ENCODE peak calls at places on chromosomes 5 and 9, in seven cellular contexts. J, S, F, A, L, E and U are unnamed samples.

GRCh38 chr9:128787583-128788156 is 617 bp downstream of the TBC1D13 start:
- DNase-seq in J (no peak), S (no peak), F (peak; percentile 22), A (peak; percentile 32), L (peak; percentile 61), E (no peak), U (no peak)

GRCh38 chr9:105346273-105346672 is 101.6 kb upstream of the FSD1L start:
- DNase-seq in J (no peak), S (no peak), F (no peak), A (no peak), L (no peak), E (no peak), U (no peak)

GRCh38 chr5:4374866-4375265 is 765.3 kb upstream of the ADAMTS16 start:
- DNase-seq in J (no peak), S (no peak), F (no peak), A (no peak), L (peak; percentile 70), E (no peak), U (no peak)

GRCh38 chr9:118059520-118060278 is 355.5 kb downstream of the TLR4 start:
- DNase-seq in J (no peak), S (peak; percentile 1), F (no peak), A (peak; percentile 55), L (peak; percentile 32), E (peak; percentile 2), U (no peak)

GRCh38 chr9:133235549-133236222 is 26.6 kb upstream of the OBP2B start:
- DNase-seq in J (no peak), S (no peak), F (no peak), A (no peak), L (no peak), E (no peak), U (no peak)

GRCh38 chr5:64341340-64341739 is 164.5 kb upstream of the RGS7BP start:
- DNase-seq in J (no peak), S (no peak), F (no peak), A (no peak), L (no peak), E (no peak), U (no peak)

GRCh38 chr5:110085826-110086225 is 396.1 kb downstream of the MAN2A1 start:
- DNase-seq in J (no peak), S (no peak), F (no peak), A (no peak), L (no peak), E (no peak), U (no peak)

GRCh38 chr5:56415356-56415765 is 182.2 kb upstream of the ANKRD55 start:
- DNase-seq in J (no peak), S (peak; percentile 86), F (no peak), A (peak; percentile 85), L (peak; percentile 53), E (peak; percentile 25), U (no peak)

GRCh38 chr5:143644751-143645150 is 167.2 kb upstream of the HMHB1 start:
- DNase-seq in J (no peak), S (no peak), F (no peak), A (peak; percentile 96), L (peak; percentile 20), E (no peak), U (no peak)

GRCh38 chr5:103293719-103294118 is 35.2 kb downstream of the MACIR start:
- DNase-seq in J (no peak), S (no peak), F (no peak), A (no peak), L (no peak), E (no peak), U (no peak)

GRCh38 chr5:67058998-67059746 is 137.4 kb downstream of the CD180 start:
- DNase-seq in J (no peak), S (no peak), F (no peak), A (no peak), L (peak; percentile 13), E (no peak), U (peak; percentile 7)

GRCh38 chr9:133472753-133473378 is 6.0 kb downstream of the SLC2A6 start:
- DNase-seq in J (no peak), S (no peak), F (no peak), A (no peak), L (no peak), E (no peak), U (no peak)

GRCh38 chr5:133994297-133994989 is 10.3 kb downstream of the VDAC1 start:
- DNase-seq in J (no peak), S (no peak), F (no peak), A (no peak), L (no peak), E (no peak), U (peak; percentile 6)

DNA sequence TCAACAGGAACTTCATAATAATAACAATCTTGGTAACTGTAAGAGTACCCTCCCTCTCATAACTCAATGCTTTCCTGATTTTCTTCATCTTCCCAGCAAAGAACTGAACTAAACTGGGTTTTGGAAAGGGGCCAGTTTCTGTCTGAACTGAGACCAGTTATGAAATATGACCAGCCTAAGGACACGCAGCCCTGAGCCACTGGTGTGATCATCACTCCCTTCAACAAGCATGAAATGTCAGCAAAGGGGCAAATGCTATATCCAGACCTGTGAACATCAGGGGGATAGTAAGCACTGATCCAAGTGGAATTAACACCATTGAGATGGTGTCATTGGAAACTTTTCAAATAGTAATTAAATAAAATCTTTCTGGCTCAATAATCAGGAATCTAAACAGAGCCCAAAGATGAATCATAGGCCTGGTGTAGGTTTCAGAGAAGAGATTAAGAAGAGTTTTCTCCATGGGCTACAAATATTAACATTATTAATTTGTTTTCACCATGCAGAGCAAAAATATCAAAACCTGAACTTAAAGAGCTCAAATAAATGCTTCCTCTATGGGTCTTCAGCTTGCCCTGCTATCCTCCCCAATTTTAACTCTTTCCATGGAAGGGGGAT is 82.0 kb downstream of the DPYSL3 start:
- DNase-seq in J (no peak), S (peak; percentile 16), F (no peak), A (no peak), L (peak; percentile 57), E (peak; percentile 41), U (no peak)
- H3K4me3 ChIP-seq in J (no peak overlapping the region), S (no peak overlapping the region), F (no peak overlapping the region), A (no peak overlapping the region), L (no peak overlapping the region), E (no peak overlapping the region), U (no peak overlapping the region)

GRCh38 chr9:72356019-72356653 is 8.9 kb downstream of the ZFAND5 start:
- DNase-seq in J (no peak), S (no peak), F (no peak), A (no peak), L (peak; percentile 57), E (no peak), U (no peak)

GRCh38 chr9:72353455-72354116 is 11.4 kb downstream of the ZFAND5 start:
- DNase-seq in J (no peak), S (no peak), F (no peak), A (no peak), L (no peak), E (no peak), U (no peak)

GRCh38 chr9:72354704-72355103 is 10.3 kb downstream of the ZFAND5 start:
- DNase-seq in J (no peak), S (no peak), F (no peak), A (no peak), L (no peak), E (no peak), U (no peak)

GRCh38 chr9:72352911-72353388 is 12.1 kb downstream of the ZFAND5 start:
- DNase-seq in J (no peak), S (no peak), F (no peak), A (no peak), L (peak; percentile 42), E (no peak), U (no peak)

GRCh38 chr9:72355153-72355552 is 9.9 kb downstream of the ZFAND5 start:
- DNase-seq in J (no peak), S (no peak), F (no peak), A (no peak), L (peak; percentile 5), E (no peak), U (no peak)
- H3K36me3 ChIP-seq in J (peaks cover 13% of the 10 kb centered on the region), S (peaks cover 64% of the 10 kb centered on the region), F (no peaks in the 10 kb centered on the region), A (peaks cover 2% of the 10 kb centered on the region), L (peaks cover 69% of the 10 kb centered on the region), E (peaks cover 66% of the 10 kb centered on the region), U (peaks cover 32% of the 10 kb centered on the region)

GRCh38 chr5:174723979-174724483 is 351 bp upstream of the MSX2 start:
- DNase-seq in J (no peak), S (peak; percentile 7), F (no peak), A (no peak), L (peak; percentile 45), E (no peak), U (no peak)

GRCh38 chr5:174724484-174725260 is at the start of gene MSX2:
- DNase-seq in J (peak; percentile 96), S (peak; percentile 77), F (peak; percentile 66), A (peak; percentile 93), L (peak; percentile 97), E (peak; percentile 95), U (peak; percentile 99)

GRCh38 chr5:174725991-174726601 is 1.7 kb downstream of the MSX2 start:
- DNase-seq in J (no peak), S (no peak), F (no peak), A (no peak), L (no peak), E (no peak), U (no peak)

GRCh38 chr5:174726916-174727793 is 2.8 kb downstream of the MSX2 start:
- DNase-seq in J (no peak), S (no peak), F (no peak), A (no peak), L (no peak), E (no peak), U (no peak)

DNA sequence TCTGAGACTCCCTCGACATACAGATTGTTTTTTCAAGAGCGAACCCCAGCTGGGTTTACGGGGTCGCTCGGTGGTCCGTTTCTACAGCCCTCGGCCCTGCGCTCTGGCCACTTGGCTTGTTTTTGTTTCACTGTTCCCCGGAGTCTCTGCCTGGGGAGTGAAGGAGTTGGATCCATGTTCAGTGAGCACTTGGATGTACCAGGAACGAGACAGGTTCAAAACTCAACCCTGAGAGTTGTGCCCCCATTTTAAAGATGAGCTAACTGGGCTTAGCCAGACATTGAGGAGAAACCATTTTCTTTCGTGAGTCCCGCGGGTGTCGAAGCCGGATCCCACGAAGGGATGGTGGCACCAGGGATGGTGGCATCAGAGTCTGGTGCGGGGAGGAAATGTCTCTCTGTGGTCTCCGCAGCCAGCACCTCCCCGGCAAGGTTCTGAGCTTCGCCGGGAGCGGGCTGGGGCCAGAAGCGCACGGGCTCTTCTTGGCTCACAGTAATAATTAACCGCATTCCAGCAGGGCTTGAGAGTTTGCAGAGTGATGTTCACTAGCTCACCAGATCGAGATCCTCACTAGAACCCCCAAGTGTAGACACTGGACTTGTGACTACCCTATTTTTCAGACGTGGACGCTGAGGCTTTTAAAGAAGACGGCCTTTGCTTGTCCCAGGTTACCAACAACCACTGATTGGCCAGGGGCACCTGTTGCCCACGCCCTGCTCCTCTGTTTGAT is 1.0 kb downstream of the MSX2 start:
- DNase-seq in J (no peak), S (no peak), F (no peak), A (no peak), L (no peak), E (no peak), U (peak; percentile 59)
- H3K27me3 ChIP-seq in J (no peaks in the 10 kb centered on the region), S (peaks cover 21% of the 10 kb centered on the region), F (no peaks in the 10 kb centered on the region), A (no peaks in the 10 kb centered on the region), L (peaks cover 30% of the 10 kb centered on the region), E (peaks cover 26% of the 10 kb centered on the region), U (peaks cover 96% of the 10 kb centered on the region)

DNA sequence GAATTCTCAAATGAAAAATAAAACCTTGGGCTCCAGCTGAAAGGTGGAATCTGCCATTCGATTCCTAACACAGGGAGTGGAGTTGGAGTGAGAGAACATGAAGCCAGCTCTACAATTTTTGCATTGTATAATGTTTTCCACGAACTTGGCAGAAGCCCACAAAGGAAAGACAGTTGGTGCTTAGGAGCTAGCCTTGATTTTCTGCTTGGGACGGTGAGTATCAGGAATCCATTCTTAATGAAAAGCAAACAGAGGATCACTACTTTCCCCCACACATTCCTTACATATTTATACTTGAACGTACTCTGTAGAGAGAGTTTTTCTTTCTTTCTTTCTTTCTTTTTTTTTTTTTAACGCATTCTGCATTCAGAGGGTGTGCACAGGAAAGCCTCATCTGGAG is 74.2 kb upstream of the FBXL7 start:
- DNase-seq in J (no peak), S (no peak), F (no peak), A (no peak), L (peak; percentile 8), E (no peak), U (no peak)
- H3K4me3 ChIP-seq in J (peak overlapping the region; percentile 48), S (no peak overlapping the region), F (peak overlapping the region; percentile 22), A (no peak overlapping the region), L (no peak overlapping the region), E (no peak overlapping the region), U (no peak overlapping the region)